ENCODE peak calls at places on chromosomes 3 and 15, in eight cellular contexts. One of them, this sample, is unnamed.

GRCh38 chr15:73932381-73933191 is 6.3 kb downstream of the LOXL1 start:
- DNase-seq in GM18507: no peak
- DNase-seq in putamen: no peak
- DNase-seq in upper lobe of right lung: no peak
- DNase-seq in stimulated activated effector memory CD8-positive, alpha-beta T cell treated with anti-CD3 and anti-CD28 coated beads, Interleukin-12 subunit alpha, Interleukin-12 subunit beta, amount 100 ng/mL, for 72 hours: no peak
- DNase-seq in naive thymus-derived CD4-positive, alpha-beta T cell: no peak
- DNase-seq in fibroblast of the conjunctiva: no peak
- DNase-seq in MG63: no peak
- DNase-seq in this sample: no peak

GRCh38 chr3:55094691-55095090 is 166.8 kb upstream of the LRTM1 start:
- DNase-seq in MG63: no peak
- DNase-seq in GM18507: no peak
- DNase-seq in putamen: no peak
- DNase-seq in fibroblast of the conjunctiva: no peak
- DNase-seq in stimulated activated effector memory CD8-positive, alpha-beta T cell treated with anti-CD3 and anti-CD28 coated beads, Interleukin-12 subunit alpha, Interleukin-12 subunit beta, amount 100 ng/mL, for 72 hours: no peak
- DNase-seq in upper lobe of right lung: no peak
- DNase-seq in naive thymus-derived CD4-positive, alpha-beta T cell: no peak
- DNase-seq in this sample: no peak

GRCh38 chr3:111971533-111971932 is 7.3 kb upstream of the ABHD10 start:
- DNase-seq in MG63: no peak
- DNase-seq in naive thymus-derived CD4-positive, alpha-beta T cell: no peak
- DNase-seq in GM18507: no peak
- DNase-seq in putamen: no peak
- DNase-seq in stimulated activated effector memory CD8-positive, alpha-beta T cell treated with anti-CD3 and anti-CD28 coated beads, Interleukin-12 subunit alpha, Interleukin-12 subunit beta, amount 100 ng/mL, for 72 hours: no peak
- DNase-seq in upper lobe of right lung: no peak
- DNase-seq in fibroblast of the conjunctiva: no peak
- DNase-seq in this sample: no peak

GRCh38 chr3:123843668-123844067 is 40.5 kb downstream of the MYLK start:
- DNase-seq in GM18507: no peak
- DNase-seq in putamen: no peak
- DNase-seq in upper lobe of right lung: no peak
- DNase-seq in naive thymus-derived CD4-positive, alpha-beta T cell: no peak
- DNase-seq in fibroblast of the conjunctiva: no peak
- DNase-seq in MG63: no peak
- DNase-seq in stimulated activated effector memory CD8-positive, alpha-beta T cell treated with anti-CD3 and anti-CD28 coated beads, Interleukin-12 subunit alpha, Interleukin-12 subunit beta, amount 100 ng/mL, for 72 hours: no peak
- DNase-seq in this sample: no peak

GRCh38 chr3:171113716-171114115 is 87.2 kb upstream of the SLC2A2 start:
- DNase-seq in putamen: no peak
- DNase-seq in upper lobe of right lung: no peak
- DNase-seq in naive thymus-derived CD4-positive, alpha-beta T cell: no peak
- DNase-seq in MG63: no peak
- DNase-seq in fibroblast of the conjunctiva: no peak
- DNase-seq in GM18507: no peak
- DNase-seq in stimulated activated effector memory CD8-positive, alpha-beta T cell treated with anti-CD3 and anti-CD28 coated beads, Interleukin-12 subunit alpha, Interleukin-12 subunit beta, amount 100 ng/mL, for 72 hours: no peak
- DNase-seq in this sample: no peak

GRCh38 chr15:93110502-93111040 is 21.6 kb upstream of the RGMA start:
- DNase-seq in GM18507: no peak
- DNase-seq in fibroblast of the conjunctiva: no peak
- DNase-seq in putamen: no peak
- DNase-seq in stimulated activated effector memory CD8-positive, alpha-beta T cell treated with anti-CD3 and anti-CD28 coated beads, Interleukin-12 subunit alpha, Interleukin-12 subunit beta, amount 100 ng/mL, for 72 hours: no peak
- DNase-seq in naive thymus-derived CD4-positive, alpha-beta T cell: no peak
- DNase-seq in MG63: peak
- DNase-seq in upper lobe of right lung: no peak
- DNase-seq in this sample: no peak

GRCh38 chr3:172595648-172596393 is 72.6 kb upstream of the TNFSF10 start:
- DNase-seq in GM18507: peak
- DNase-seq in fibroblast of the conjunctiva: peak
- DNase-seq in upper lobe of right lung: no peak
- DNase-seq in stimulated activated effector memory CD8-positive, alpha-beta T cell treated with anti-CD3 and anti-CD28 coated beads, Interleukin-12 subunit alpha, Interleukin-12 subunit beta, amount 100 ng/mL, for 72 hours: no peak
- DNase-seq in naive thymus-derived CD4-positive, alpha-beta T cell: peak
- DNase-seq in MG63: peak
- DNase-seq in putamen: peak
- DNase-seq in this sample: no peak

GRCh38 chr3:61966200-61966599 is 404.8 kb downstream of the PTPRG start:
- DNase-seq in fibroblast of the conjunctiva: no peak
- DNase-seq in putamen: no peak
- DNase-seq in naive thymus-derived CD4-positive, alpha-beta T cell: no peak
- DNase-seq in GM18507: no peak
- DNase-seq in upper lobe of right lung: no peak
- DNase-seq in stimulated activated effector memory CD8-positive, alpha-beta T cell treated with anti-CD3 and anti-CD28 coated beads, Interleukin-12 subunit alpha, Interleukin-12 subunit beta, amount 100 ng/mL, for 72 hours: no peak
- DNase-seq in MG63: no peak
- DNase-seq in this sample: no peak

GRCh38 chr3:172094621-172095557 is 55.5 kb downstream of the FNDC3B start:
- DNase-seq in putamen: no peak
- DNase-seq in stimulated activated effector memory CD8-positive, alpha-beta T cell treated with anti-CD3 and anti-CD28 coated beads, Interleukin-12 subunit alpha, Interleukin-12 subunit beta, amount 100 ng/mL, for 72 hours: no peak
- DNase-seq in MG63: no peak
- DNase-seq in fibroblast of the conjunctiva: no peak
- DNase-seq in GM18507: peak
- DNase-seq in naive thymus-derived CD4-positive, alpha-beta T cell: no peak
- DNase-seq in upper lobe of right lung: no peak
- DNase-seq in this sample: no peak

GRCh38 chr3:38634133-38634532 is 15.4 kb downstream of the SCN5A start:
- DNase-seq in naive thymus-derived CD4-positive, alpha-beta T cell: no peak
- DNase-seq in putamen: no peak
- DNase-seq in upper lobe of right lung: no peak
- DNase-seq in GM18507: no peak
- DNase-seq in stimulated activated effector memory CD8-positive, alpha-beta T cell treated with anti-CD3 and anti-CD28 coated beads, Interleukin-12 subunit alpha, Interleukin-12 subunit beta, amount 100 ng/mL, for 72 hours: no peak
- DNase-seq in MG63: peak
- DNase-seq in fibroblast of the conjunctiva: no peak
- DNase-seq in this sample: no peak

GRCh38 chr3:106345353-106346027 is 476.7 kb upstream of the CBLB start:
- DNase-seq in GM18507: no peak
- DNase-seq in stimulated activated effector memory CD8-positive, alpha-beta T cell treated with anti-CD3 and anti-CD28 coated beads, Interleukin-12 subunit alpha, Interleukin-12 subunit beta, amount 100 ng/mL, for 72 hours: no peak
- DNase-seq in MG63: peak
- DNase-seq in naive thymus-derived CD4-positive, alpha-beta T cell: no peak
- DNase-seq in putamen: no peak
- DNase-seq in fibroblast of the conjunctiva: peak
- DNase-seq in upper lobe of right lung: no peak
- DNase-seq in this sample: no peak

This sample was measured in thoracic aorta.